ENCODE peak calls at places on chromosomes 11 and 22, in seven cellular contexts. W is CD8-positive, alpha-beta T cell; G is coronary artery; B is tibial nerve; Z is tibial artery; V is GM13976; O is RWPE1. D is an unnamed sample.

GRCh38 chr11:117011541-117011908 is 86.7 kb downstream of the SIK3 start:
- DNase-seq in W (no peak), G (no peak), B (no peak), Z (no peak), V (no peak), O (no peak), D (no peak)

GRCh38 chr11:742156-742546 is 5.1 kb upstream of the TALDO1 start:
- DNase-seq in W (no peak), G (no peak), B (no peak), Z (no peak), V (no peak), O (no peak), D (no peak)

GRCh38 chr11:71483689-71484088 is 30.7 kb downstream of the NADSYN1 start:
- DNase-seq in W (no peak), G (no peak), B (no peak), Z (peak; percentile 17), V (no peak), O (no peak), D (no peak)

GRCh38 chr11:117438371-117439000 is 110.8 kb downstream of the CEP164 start:
- DNase-seq in W (no peak), G (no peak), B (no peak), Z (peak; percentile 40), V (peak; percentile 77), O (peak; percentile 68), D (no peak)

GRCh38 chr11:19218801-19219460 is 17.1 kb upstream of the CSRP3 start:
- DNase-seq in W (no peak), G (no peak), B (no peak), Z (no peak), V (no peak), O (no peak), D (no peak)

GRCh38 chr22:24069721-24070120 is 58.6 kb downstream of the CABIN1 start:
- DNase-seq in W (no peak), G (no peak), B (no peak), Z (no peak), V (no peak), O (no peak), D (no peak)

GRCh38 chr11:16299884-16300778 is 56.2 kb downstream of the SOX6 start:
- DNase-seq in W (no peak), G (no peak), B (no peak), Z (no peak), V (no peak), O (no peak), D (no peak)

GRCh38 chr11:108916290-108916689 is 251.4 kb downstream of the DDX10 start:
- DNase-seq in W (no peak), G (no peak), B (no peak), Z (no peak), V (no peak), O (no peak), D (no peak)

GRCh38 chr11:86914836-86915519 is 40.2 kb downstream of the FZD4 start:
- DNase-seq in W (no peak), G (no peak), B (no peak), Z (no peak), V (no peak), O (no peak), D (no peak)

GRCh38 chr11:12064136-12064953 is 46.0 kb upstream of the MICAL2 start:
- DNase-seq in W (no peak), G (no peak), B (no peak), Z (no peak), V (no peak), O (no peak), D (no peak)

GRCh38 chr22:47177334-47177815 is 414.9 kb downstream of the TBC1D22A start:
- DNase-seq in W (no peak), G (peak; percentile 38), B (no peak), Z (no peak), V (no peak), O (no peak), D (no peak)

GRCh38 chr11:18739684-18740083 is 13.7 kb upstream of the IGSF22 start:
- DNase-seq in W (no peak), G (no peak), B (no peak), Z (no peak), V (no peak), O (no peak), D (no peak)

GRCh38 chr22:40367342-40367741 is 3.1 kb upstream of the SGSM3 start:
- DNase-seq in W (no peak), G (no peak), B (no peak), Z (no peak), V (no peak), O (no peak), D (no peak)

GRCh38 chr11:64001552-64002427 is 15.6 kb downstream of the OTUB1 start:
- DNase-seq in W (no peak), G (no peak), B (no peak), Z (no peak), V (no peak), O (no peak), D (no peak)

GRCh38 chr22:20203142-20204099 is 52.6 kb upstream of the CCDC188 start:
- DNase-seq in W (no peak), G (no peak), B (no peak), Z (no peak), V (no peak), O (peak; percentile 59), D (peak; percentile 12)

GRCh38 chr11:32101791-32102190 is 10.9 kb downstream of the RCN1 start:
- DNase-seq in W (no peak), G (no peak), B (no peak), Z (no peak), V (no peak), O (no peak), D (no peak)

GRCh38 chr11:8828055-8828454 is 82.9 kb upstream of the AKIP1 start:
- DNase-seq in W (no peak), G (no peak), B (no peak), Z (no peak), V (no peak), O (no peak), D (no peak)

GRCh38 chr22:22196018-22196533 is 48.5 kb upstream of the VPREB1 start:
- DNase-seq in W (no peak), G (no peak), B (no peak), Z (no peak), V (peak; percentile 76), O (no peak), D (no peak)

GRCh38 chr22:41799486-41800347 is 762 bp upstream of the CCDC134 start:
- DNase-seq in W (no peak), G (no peak), B (peak; percentile 27), Z (peak; percentile 74), V (peak; percentile 72), O (peak; percentile 6), D (peak; percentile 5)
- TF ChIP-seq CTCF in W (no peak), G (no peak), B (no peak), Z (no peak), V (no peak), O (no peak), D (no peak)

DNA sequence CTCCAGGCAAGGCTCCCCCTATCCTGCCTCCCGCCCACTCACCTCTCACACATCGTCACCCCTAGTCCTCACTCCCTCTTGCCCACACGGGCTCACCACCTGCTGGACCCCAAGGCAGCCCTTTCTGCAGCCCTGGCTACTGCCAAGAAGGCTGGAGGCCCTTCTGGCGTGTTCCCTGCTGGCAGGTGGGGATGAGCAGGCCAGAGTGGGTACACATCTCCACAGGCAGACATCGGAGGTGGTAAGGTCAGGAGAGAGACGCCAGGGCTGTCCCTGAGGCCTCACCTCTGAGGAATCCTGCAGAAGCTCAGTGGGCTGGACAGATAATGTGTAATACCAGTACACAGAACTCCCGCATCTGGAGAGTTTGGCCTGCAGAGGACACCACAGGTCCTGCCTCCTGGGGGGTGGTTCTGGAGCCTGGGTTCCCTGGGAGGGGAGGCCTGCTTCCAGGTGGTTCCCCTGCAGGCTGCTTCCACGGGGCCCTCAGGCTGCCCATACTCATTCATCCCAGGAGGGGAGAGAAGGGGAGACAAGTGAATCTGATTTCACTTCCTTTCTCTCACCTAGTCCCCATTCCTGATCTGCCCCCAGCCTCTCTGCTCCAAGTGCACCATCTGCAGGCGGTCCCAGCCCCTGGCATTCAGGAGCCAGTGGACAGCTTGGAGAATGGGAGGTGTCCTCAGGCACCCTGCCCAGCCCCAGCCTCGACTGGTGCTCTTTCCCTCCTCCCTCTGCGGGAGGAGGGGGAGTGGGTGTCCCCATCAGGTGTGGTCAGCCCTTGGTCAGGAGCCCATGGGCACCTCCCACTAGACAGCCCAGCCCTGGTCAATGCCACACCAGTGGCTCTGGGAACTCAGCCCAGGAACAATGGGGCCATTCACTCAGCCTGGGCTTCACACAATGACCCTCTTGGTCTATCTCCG is 6.1 kb upstream of the CHST1 start:
- DNase-seq in W (no peak), G (no peak), B (no peak), Z (no peak), V (no peak), O (no peak), D (no peak)
- TF ChIP-seq CTCF in W (no peak), G (no peak), B (no peak), Z (no peak), V (no peak), O (no peak), D (no peak)

DNA sequence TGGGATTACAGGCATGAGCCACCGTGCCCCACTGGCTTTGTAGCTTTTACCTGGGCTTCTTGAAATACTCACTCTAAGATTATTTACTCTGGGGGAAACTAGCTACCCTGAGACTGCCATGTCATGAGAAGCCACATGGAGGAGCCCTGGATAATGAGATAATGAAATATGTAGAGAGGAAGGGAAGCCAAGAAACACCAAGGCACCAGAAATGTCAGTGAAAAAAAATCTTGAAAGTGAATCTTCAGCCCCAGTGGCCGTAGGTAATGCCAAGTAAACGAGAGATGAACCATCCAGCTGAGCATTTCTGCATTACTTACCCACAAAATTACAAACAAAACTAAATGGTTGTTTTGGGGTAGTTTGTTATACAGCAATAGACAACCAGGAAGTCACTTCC is 125.6 kb downstream of the APIP start:
- DNase-seq in W (no peak), G (no peak), B (no peak), Z (no peak), V (no peak), O (no peak), D (no peak)
- TF ChIP-seq CTCF in W (no peak), G (no peak), B (no peak), Z (no peak), V (no peak), O (no peak), D (peak; percentile 14)

GRCh38 chr11:76674517-76675400 is 4.2 kb upstream of the LRRC32 start:
- DNase-seq in W (no peak), G (no peak), B (no peak), Z (no peak), V (peak; percentile 63), O (no peak), D (no peak)
- TF ChIP-seq CTCF in W (no peak), G (no peak), B (no peak), Z (no peak), V (peak; percentile 12), O (no peak), D (no peak)